ENCODE peak calls at places on chromosomes 6 and 20, in ten cellular contexts. One of them, this sample, is unnamed.

GRCh38 chr6:20538131-20538662 is 3.9 kb downstream of the CDKAL1 start:
- DNase-seq in HCT116: no peak
- DNase-seq in small intestine: no peak
- DNase-seq in AG04450: no peak
- DNase-seq in SJCRH30: no peak
- DNase-seq in colonic mucosa: no peak
- DNase-seq in naive thymus-derived CD4-positive, alpha-beta T cell: no peak
- DNase-seq in H1: no peak
- DNase-seq in left ventricle myocardium inferior: no peak
- DNase-seq in spleen: no peak
- DNase-seq in this sample: no peak

GRCh38 chr20:46040902-46041535 is 12.0 kb downstream of the SLC12A5 start:
- DNase-seq in AG04450: no peak
- DNase-seq in HCT116: no peak
- DNase-seq in left ventricle myocardium inferior: no peak
- DNase-seq in SJCRH30: peak; percentile 89
- DNase-seq in naive thymus-derived CD4-positive, alpha-beta T cell: peak; percentile 17
- DNase-seq in small intestine: no peak
- DNase-seq in colonic mucosa: peak; percentile 29
- DNase-seq in spleen: no peak
- DNase-seq in H1: no peak
- DNase-seq in this sample: no peak

GRCh38 chr6:46850781-46851180 is 57.6 kb downstream of the MEP1A start:
- DNase-seq in H1: no peak
- DNase-seq in left ventricle myocardium inferior: no peak
- DNase-seq in colonic mucosa: no peak
- DNase-seq in naive thymus-derived CD4-positive, alpha-beta T cell: no peak
- DNase-seq in spleen: no peak
- DNase-seq in SJCRH30: no peak
- DNase-seq in small intestine: no peak
- DNase-seq in AG04450: no peak
- DNase-seq in HCT116: no peak
- DNase-seq in this sample: no peak

GRCh38 chr6:158354509-158354877 is 42.2 kb downstream of the TULP4 start:
- DNase-seq in AG04450: no peak
- DNase-seq in left ventricle myocardium inferior: no peak
- DNase-seq in SJCRH30: no peak
- DNase-seq in colonic mucosa: no peak
- DNase-seq in H1: no peak
- DNase-seq in small intestine: no peak
- DNase-seq in HCT116: no peak
- DNase-seq in spleen: no peak
- DNase-seq in naive thymus-derived CD4-positive, alpha-beta T cell: no peak
- DNase-seq in this sample: no peak

GRCh38 chr6:22783921-22784320 is 214.6 kb downstream of the HDGFL1 start:
- DNase-seq in AG04450: no peak
- DNase-seq in H1: no peak
- DNase-seq in colonic mucosa: no peak
- DNase-seq in spleen: no peak
- DNase-seq in left ventricle myocardium inferior: no peak
- DNase-seq in naive thymus-derived CD4-positive, alpha-beta T cell: no peak
- DNase-seq in small intestine: no peak
- DNase-seq in HCT116: no peak
- DNase-seq in SJCRH30: no peak
- DNase-seq in this sample: no peak

GRCh38 chr6:77373955-77374354 is 89.3 kb downstream of the HTR1B start:
- DNase-seq in left ventricle myocardium inferior: no peak
- DNase-seq in AG04450: no peak
- DNase-seq in naive thymus-derived CD4-positive, alpha-beta T cell: no peak
- DNase-seq in H1: no peak
- DNase-seq in SJCRH30: no peak
- DNase-seq in colonic mucosa: no peak
- DNase-seq in small intestine: peak; percentile 46
- DNase-seq in spleen: no peak
- DNase-seq in HCT116: no peak
- DNase-seq in this sample: no peak

GRCh38 chr6:34791164-34791841 is 580 bp upstream of the BLTP3A start:
- DNase-seq in colonic mucosa: peak; percentile 72
- DNase-seq in spleen: peak; percentile 84
- DNase-seq in AG04450: no peak
- DNase-seq in HCT116: peak; percentile 10
- DNase-seq in small intestine: peak; percentile 54
- DNase-seq in H1: peak; percentile 5
- DNase-seq in naive thymus-derived CD4-positive, alpha-beta T cell: no peak
- DNase-seq in SJCRH30: peak; percentile 61
- DNase-seq in left ventricle myocardium inferior: peak; percentile 64
- DNase-seq in this sample: peak; percentile 86

GRCh38 chr6:127404133-127404532 is 55.1 kb downstream of the KIAA0408 start:
- DNase-seq in spleen: no peak
- DNase-seq in SJCRH30: no peak
- DNase-seq in HCT116: no peak
- DNase-seq in small intestine: no peak
- DNase-seq in AG04450: no peak
- DNase-seq in naive thymus-derived CD4-positive, alpha-beta T cell: no peak
- DNase-seq in colonic mucosa: no peak
- DNase-seq in H1: no peak
- DNase-seq in left ventricle myocardium inferior: no peak
- DNase-seq in this sample: no peak

GRCh38 chr6:38725414-38726183 is 10.5 kb downstream of the DNAH8 start:
- DNase-seq in AG04450: no peak
- DNase-seq in SJCRH30: peak; percentile 45
- DNase-seq in HCT116: no peak
- DNase-seq in small intestine: no peak
- DNase-seq in naive thymus-derived CD4-positive, alpha-beta T cell: no peak
- DNase-seq in spleen: no peak
- DNase-seq in colonic mucosa: no peak
- DNase-seq in H1: no peak
- DNase-seq in left ventricle myocardium inferior: no peak
- DNase-seq in this sample: no peak

GRCh38 chr20:41361757-41362747 is 4.6 kb downstream of the EMILIN3 start:
- DNase-seq in colonic mucosa: no peak
- DNase-seq in naive thymus-derived CD4-positive, alpha-beta T cell: no peak
- DNase-seq in SJCRH30: peak; percentile 98
- DNase-seq in HCT116: no peak
- DNase-seq in spleen: peak; percentile 64
- DNase-seq in small intestine: no peak
- DNase-seq in H1: no peak
- DNase-seq in left ventricle myocardium inferior: no peak
- DNase-seq in AG04450: no peak
- DNase-seq in this sample: no peak

GRCh38 chr6:160249687-160250086 is 8.9 kb downstream of the SLC22A2 start:
- DNase-seq in HCT116: no peak
- DNase-seq in colonic mucosa: peak; percentile 60
- DNase-seq in SJCRH30: no peak
- DNase-seq in H1: no peak
- DNase-seq in small intestine: no peak
- DNase-seq in spleen: no peak
- DNase-seq in left ventricle myocardium inferior: no peak
- DNase-seq in AG04450: no peak
- DNase-seq in naive thymus-derived CD4-positive, alpha-beta T cell: no peak
- DNase-seq in this sample: no peak

GRCh38 chr20:11654766-11655165 is 262.9 kb upstream of the BTBD3 start:
- DNase-seq in SJCRH30: no peak
- DNase-seq in H1: no peak
- DNase-seq in colonic mucosa: no peak
- DNase-seq in small intestine: no peak
- DNase-seq in spleen: no peak
- DNase-seq in HCT116: no peak
- DNase-seq in naive thymus-derived CD4-positive, alpha-beta T cell: no peak
- DNase-seq in AG04450: no peak
- DNase-seq in left ventricle myocardium inferior: no peak
- DNase-seq in this sample: no peak

GRCh38 chr6:157548635-157549467 is 167.9 kb downstream of the ZDHHC14 start:
- DNase-seq in spleen: peak; percentile 86
- DNase-seq in SJCRH30: no peak
- DNase-seq in small intestine: no peak
- DNase-seq in left ventricle myocardium inferior: peak; percentile 23
- DNase-seq in H1: no peak
- DNase-seq in naive thymus-derived CD4-positive, alpha-beta T cell: no peak
- DNase-seq in HCT116: no peak
- DNase-seq in colonic mucosa: no peak
- DNase-seq in AG04450: no peak
- DNase-seq in this sample: no peak

GRCh38 chr20:6134592-6134991 is 11.8 kb upstream of the FERMT1 start:
- DNase-seq in left ventricle myocardium inferior: no peak
- DNase-seq in naive thymus-derived CD4-positive, alpha-beta T cell: no peak
- DNase-seq in SJCRH30: no peak
- DNase-seq in AG04450: no peak
- DNase-seq in colonic mucosa: no peak
- DNase-seq in HCT116: no peak
- DNase-seq in H1: no peak
- DNase-seq in small intestine: no peak
- DNase-seq in spleen: no peak
- DNase-seq in this sample: no peak

GRCh38 chr20:59390437-59390836 is 90.0 kb downstream of the EDN3 start:
- DNase-seq in naive thymus-derived CD4-positive, alpha-beta T cell: no peak
- DNase-seq in H1: no peak
- DNase-seq in HCT116: no peak
- DNase-seq in AG04450: no peak
- DNase-seq in left ventricle myocardium inferior: no peak
- DNase-seq in SJCRH30: no peak
- DNase-seq in spleen: no peak
- DNase-seq in colonic mucosa: no peak
- DNase-seq in small intestine: no peak
- DNase-seq in this sample: no peak
- H3K27me3 ChIP-seq in naive thymus-derived CD4-positive, alpha-beta T cell: no peaks in the 10 kb centered on the region
- H3K27me3 ChIP-seq in H1: no peaks in the 10 kb centered on the region
- H3K27me3 ChIP-seq in HCT116: peaks cover 22% of the 10 kb centered on the region
- H3K27me3 ChIP-seq in AG04450: no peaks in the 10 kb centered on the region
- H3K27me3 ChIP-seq in left ventricle myocardium inferior: peaks cover 95% of the 10 kb centered on the region
- H3K27me3 ChIP-seq in SJCRH30: no peaks in the 10 kb centered on the region
- H3K27me3 ChIP-seq in spleen: peaks cover 31% of the 10 kb centered on the region
- H3K27me3 ChIP-seq in colonic mucosa: peaks cover 3% of the 10 kb centered on the region
- H3K27me3 ChIP-seq in small intestine: peaks cover 8% of the 10 kb centered on the region
- H3K27me3 ChIP-seq in this sample: no peaks in the 10 kb centered on the region

GRCh38 chr6:53461682-53462081 is 83.2 kb downstream of the GCLC start:
- DNase-seq in colonic mucosa: peak; percentile 25
- DNase-seq in spleen: peak; percentile 75
- DNase-seq in HCT116: no peak
- DNase-seq in H1: no peak
- DNase-seq in small intestine: peak; percentile 17
- DNase-seq in SJCRH30: no peak
- DNase-seq in left ventricle myocardium inferior: no peak
- DNase-seq in naive thymus-derived CD4-positive, alpha-beta T cell: no peak
- DNase-seq in AG04450: no peak
- DNase-seq in this sample: no peak

GRCh38 chr6:53464942-53465460 is 79.9 kb downstream of the GCLC start:
- DNase-seq in colonic mucosa: no peak
- DNase-seq in spleen: no peak
- DNase-seq in HCT116: no peak
- DNase-seq in naive thymus-derived CD4-positive, alpha-beta T cell: no peak
- DNase-seq in H1: no peak
- DNase-seq in SJCRH30: no peak
- DNase-seq in left ventricle myocardium inferior: peak; percentile 15
- DNase-seq in AG04450: no peak
- DNase-seq in small intestine: no peak
- DNase-seq in this sample: no peak

GRCh38 chr6:53465732-53466131 is 79.2 kb downstream of the GCLC start:
- DNase-seq in left ventricle myocardium inferior: no peak
- DNase-seq in SJCRH30: no peak
- DNase-seq in small intestine: no peak
- DNase-seq in HCT116: no peak
- DNase-seq in spleen: no peak
- DNase-seq in naive thymus-derived CD4-positive, alpha-beta T cell: no peak
- DNase-seq in H1: no peak
- DNase-seq in AG04450: no peak
- DNase-seq in colonic mucosa: no peak
- DNase-seq in this sample: no peak

GRCh38 chr6:53466257-53466656 is 78.6 kb downstream of the GCLC start:
- DNase-seq in colonic mucosa: no peak
- DNase-seq in H1: no peak
- DNase-seq in HCT116: no peak
- DNase-seq in small intestine: no peak
- DNase-seq in AG04450: no peak
- DNase-seq in spleen: no peak
- DNase-seq in naive thymus-derived CD4-positive, alpha-beta T cell: no peak
- DNase-seq in left ventricle myocardium inferior: no peak
- DNase-seq in SJCRH30: no peak
- DNase-seq in this sample: no peak

GRCh38 chr6:53464483-53464882 is 80.4 kb downstream of the GCLC start:
- DNase-seq in spleen: no peak
- DNase-seq in H1: no peak
- DNase-seq in colonic mucosa: no peak
- DNase-seq in AG04450: no peak
- DNase-seq in small intestine: no peak
- DNase-seq in left ventricle myocardium inferior: no peak
- DNase-seq in HCT116: no peak
- DNase-seq in naive thymus-derived CD4-positive, alpha-beta T cell: no peak
- DNase-seq in SJCRH30: no peak
- DNase-seq in this sample: no peak
- H3K27ac ChIP-seq in spleen: peak overlapping the region; percentile 79
- H3K27ac ChIP-seq in H1: no peak overlapping the region
- H3K27ac ChIP-seq in colonic mucosa: no peak overlapping the region
- H3K27ac ChIP-seq in AG04450: no peak overlapping the region
- H3K27ac ChIP-seq in small intestine: no peak overlapping the region
- H3K27ac ChIP-seq in left ventricle myocardium inferior: no peak overlapping the region
- H3K27ac ChIP-seq in HCT116: no peak overlapping the region
- H3K27ac ChIP-seq in naive thymus-derived CD4-positive, alpha-beta T cell: no peak overlapping the region
- H3K27ac ChIP-seq in SJCRH30: no peak overlapping the region
- H3K27ac ChIP-seq in this sample: no peak overlapping the region

GRCh38 chr6:139549561-139550070 is 175.2 kb upstream of the CITED2 start:
- DNase-seq in left ventricle myocardium inferior: no peak
- DNase-seq in H1: no peak
- DNase-seq in naive thymus-derived CD4-positive, alpha-beta T cell: no peak
- DNase-seq in AG04450: no peak
- DNase-seq in colonic mucosa: no peak
- DNase-seq in small intestine: no peak
- DNase-seq in HCT116: no peak
- DNase-seq in SJCRH30: no peak
- DNase-seq in spleen: no peak
- DNase-seq in this sample: no peak
- H3K27me3 ChIP-seq in left ventricle myocardium inferior: no peaks in the 10 kb centered on the region
- H3K27me3 ChIP-seq in H1: no peaks in the 10 kb centered on the region
- H3K27me3 ChIP-seq in naive thymus-derived CD4-positive, alpha-beta T cell: no peaks in the 10 kb centered on the region
- H3K27me3 ChIP-seq in AG04450: no peaks in the 10 kb centered on the region
- H3K27me3 ChIP-seq in colonic mucosa: no peaks in the 10 kb centered on the region
- H3K27me3 ChIP-seq in small intestine: no peaks in the 10 kb centered on the region
- H3K27me3 ChIP-seq in HCT116: no peaks in the 10 kb centered on the region
- H3K27me3 ChIP-seq in SJCRH30: no peaks in the 10 kb centered on the region
- H3K27me3 ChIP-seq in spleen: no peaks in the 10 kb centered on the region
- H3K27me3 ChIP-seq in this sample: no peaks in the 10 kb centered on the region

DNA sequence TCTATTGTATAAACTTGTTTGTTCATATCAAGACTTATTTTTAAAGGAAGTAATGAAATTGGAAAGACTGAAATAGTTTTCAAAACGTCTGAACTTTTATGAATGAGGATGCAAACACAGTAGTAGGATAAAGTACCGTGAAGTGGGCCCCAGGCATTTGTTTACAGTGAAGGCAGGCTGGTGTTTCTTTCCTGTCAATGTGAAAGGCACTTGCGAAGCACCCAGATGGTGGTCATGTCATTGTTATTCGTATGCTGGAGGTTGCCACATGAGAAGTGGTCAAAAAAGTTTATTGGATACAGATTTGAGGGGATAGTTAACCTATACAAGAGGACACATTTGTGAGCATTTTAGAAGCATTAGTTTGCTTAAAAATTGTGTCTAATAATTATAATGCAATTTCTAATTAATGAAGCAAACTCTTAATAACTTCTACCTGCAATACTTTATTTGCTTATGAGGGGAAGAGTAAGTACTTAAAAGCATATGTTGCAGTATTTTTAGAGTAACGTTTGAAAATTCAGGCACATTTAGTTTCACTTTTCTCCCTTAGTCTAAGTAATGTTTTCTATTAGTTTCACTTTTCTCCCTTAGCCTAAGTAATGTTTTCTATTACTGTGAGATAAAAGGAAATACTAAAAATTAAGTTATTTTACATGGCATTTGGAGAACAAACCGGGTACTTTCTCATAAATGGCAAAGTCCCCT is 120.8 kb upstream of the CLDN20 start:
- DNase-seq in SJCRH30: peak; percentile 33
- DNase-seq in naive thymus-derived CD4-positive, alpha-beta T cell: no peak
- DNase-seq in colonic mucosa: no peak
- DNase-seq in H1: no peak
- DNase-seq in spleen: no peak
- DNase-seq in small intestine: peak; percentile 33
- DNase-seq in left ventricle myocardium inferior: no peak
- DNase-seq in HCT116: no peak
- DNase-seq in AG04450: no peak
- DNase-seq in this sample: no peak
- H3K27ac ChIP-seq in SJCRH30: peak overlapping the region; percentile 31
- H3K27ac ChIP-seq in naive thymus-derived CD4-positive, alpha-beta T cell: peak overlapping the region; percentile 49
- H3K27ac ChIP-seq in colonic mucosa: peak overlapping the region; percentile 20
- H3K27ac ChIP-seq in H1: peak overlapping the region; percentile 73
- H3K27ac ChIP-seq in spleen: peak overlapping the region; percentile 69
- H3K27ac ChIP-seq in small intestine: peak overlapping the region; percentile 86
- H3K27ac ChIP-seq in left ventricle myocardium inferior: peak overlapping the region; percentile 10
- H3K27ac ChIP-seq in HCT116: no peak overlapping the region
- H3K27ac ChIP-seq in AG04450: peak overlapping the region; percentile 57
- H3K27ac ChIP-seq in this sample: no peak overlapping the region